ENCODE peak calls at places on chromosomes 12 and 14, in four cellular contexts. Q is neural progenitor cell, O is astrocyte, A is colonic mucosa. X is an unnamed sample. For H3K4me1, the result is how much of the 10 kb centered on the place peaks cover.

GRCh38 chr14:23481362-23481970 is 12.0 kb downstream of the NGDN start:
- DNase-seq in Q (peak), O (no peak), A (no peak), X (no peak)

GRCh38 chr12:86376052-86376451 is 119.9 kb upstream of the MGAT4C start:
- DNase-seq in O (no peak), Q (peak), A (no peak), X (no peak)

GRCh38 chr12:56898938-56899337 is 35.3 kb downstream of the SDR9C7 start:
- DNase-seq in O (no peak), A (no peak), Q (no peak), X (no peak)

GRCh38 chr12:66107451-66107915 is 23.1 kb downstream of the LLPH start:
- DNase-seq in A (peak), O (peak), Q (peak), X (no peak)

GRCh38 chr14:92934196-92935085 is 11.5 kb downstream of the CHGA start:
- DNase-seq in A (no peak), O (no peak), Q (no peak), X (no peak)

GRCh38 chr14:64159588-64159987 is 134.6 kb downstream of the ESR2 start:
- DNase-seq in A (no peak), Q (no peak), O (no peak), X (no peak)

GRCh38 chr12:53068811-53069585 is 10.2 kb downstream of the SPRYD3 start:
- DNase-seq in O (no peak), Q (no peak), A (no peak), X (peak)

GRCh38 chr14:49727171-49727570 is 34.3 kb downstream of the KLHDC1 start:
- DNase-seq in A (no peak), Q (no peak), O (no peak), X (no peak)

GRCh38 chr12:6224550-6224949 is 24.4 kb downstream of the CD9 start:
- DNase-seq in O (peak), Q (no peak), A (no peak), X (no peak)

GRCh38 chr14:94390372-94391086 is 2.1 kb upstream of the SERPINA1 start:
- DNase-seq in Q (no peak), O (no peak), A (peak), X (peak)

GRCh38 chr12:52202361-52203078 is 10.7 kb upstream of the KRT80 start:
- DNase-seq in Q (no peak), A (no peak), O (no peak), X (peak)

GRCh38 chr14:102809870-102810269 is 32.6 kb downstream of the TRAF3 start:
- DNase-seq in O (no peak), A (no peak), Q (no peak), X (no peak)

GRCh38 chr12:90858261-90858660 is 96.7 kb downstream of the CCER1 start:
- DNase-seq in Q (peak), A (peak), O (peak), X (no peak)
- H3K4me3 ChIP-seq in Q (no peak), A (no peak), O (no peak), X (no peak)

GRCh38 chr12:39380090-39380489 is 62.8 kb downstream of the KIF21A start:
- DNase-seq in O (no peak), Q (no peak), A (no peak), X (no peak)
- H3K4me1 ChIP-seq in O (under half), Q (under half), A (under half), X (under half)

GRCh38 chr12:58616618-58617017 is 303.7 kb downstream of the LRIG3 start:
- DNase-seq in O (no peak), Q (no peak), A (no peak), X (no peak)

DNA sequence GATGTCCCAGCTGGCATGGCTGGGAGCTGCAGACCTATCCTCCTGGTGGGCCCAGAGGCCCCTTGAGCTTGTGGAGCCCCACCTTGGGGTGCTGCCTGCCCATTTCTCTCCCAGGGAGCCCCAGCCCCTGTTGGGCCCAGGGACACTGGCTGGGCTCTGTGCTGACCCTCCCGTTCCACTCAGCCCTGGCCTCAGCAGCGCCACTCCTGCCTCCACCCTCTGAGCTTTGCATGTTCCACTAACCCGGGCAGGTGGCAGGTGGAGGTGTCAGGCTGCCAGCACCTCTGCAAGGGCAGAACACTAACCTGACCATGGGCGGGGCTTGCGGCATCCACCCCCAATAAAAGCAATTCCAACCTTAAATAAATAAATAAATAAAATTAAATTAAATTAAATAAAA is 299.2 kb downstream of the LRIG3 start:
- DNase-seq in Q (no peak), A (no peak), O (no peak), X (no peak)
- H3K4me3 ChIP-seq in Q (no peak), A (no peak), O (no peak), X (no peak)

DNA sequence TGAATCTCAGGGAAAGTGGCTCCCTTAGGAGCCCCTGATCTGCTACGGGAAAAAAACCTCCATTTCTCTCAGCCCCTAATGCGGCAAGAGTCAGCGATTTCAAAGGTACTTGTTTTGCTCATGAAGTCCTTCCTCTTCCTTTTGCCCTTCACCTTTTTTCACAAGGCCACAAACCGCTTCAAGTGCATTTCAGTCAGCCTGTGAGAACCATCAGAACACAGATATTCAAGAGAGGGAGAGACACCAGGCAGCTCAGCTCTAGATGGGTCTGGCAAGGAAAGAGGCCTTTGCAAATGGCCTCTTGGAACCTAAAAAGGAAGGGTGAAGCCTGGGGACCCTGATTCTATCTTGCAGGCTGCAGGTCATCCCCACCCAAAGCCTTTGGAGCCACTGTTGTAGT is 144.9 kb downstream of the SAMD4A start:
- DNase-seq in A (no peak), Q (no peak), O (no peak), X (no peak)
- H3K4me1 ChIP-seq in A (under half), Q (under half), O (under half), X (under half)

X was measured in upper lobe of right lung.